ENCODE peak calls at places on chromosomes 12 and 14, in four cellular contexts. One of them, this sample, is unnamed.

GRCh38 chr14:60621386-60621785 is 27.9 kb downstream of the SIX1 start:
- DNase-seq in foreskin melanocyte: no peak
- DNase-seq in GDM1: no peak
- DNase-seq in stimulated activated CD8-positive, alpha-beta memory T cell treated with anti-CD3 and anti-CD28 coated beads, Interleukin-2, amount 100 ng/mL, for 1 hour: no peak
- DNase-seq in this sample: no peak

GRCh38 chr12:67780580-67781084 is 132.1 kb downstream of the DYRK2 start:
- DNase-seq in foreskin melanocyte: no peak
- DNase-seq in GDM1: no peak
- DNase-seq in stimulated activated CD8-positive, alpha-beta memory T cell treated with anti-CD3 and anti-CD28 coated beads, Interleukin-2, amount 100 ng/mL, for 1 hour: no peak
- DNase-seq in this sample: no peak

GRCh38 chr12:25420116-25420515 is 133.0 kb downstream of the LMNTD1 start:
- DNase-seq in foreskin melanocyte: no peak
- DNase-seq in GDM1: no peak
- DNase-seq in stimulated activated CD8-positive, alpha-beta memory T cell treated with anti-CD3 and anti-CD28 coated beads, Interleukin-2, amount 100 ng/mL, for 1 hour: no peak
- DNase-seq in this sample: no peak

GRCh38 chr14:20668969-20669368 is 15.4 kb upstream of the RNASE4 start:
- DNase-seq in foreskin melanocyte: no peak
- DNase-seq in GDM1: no peak
- DNase-seq in stimulated activated CD8-positive, alpha-beta memory T cell treated with anti-CD3 and anti-CD28 coated beads, Interleukin-2, amount 100 ng/mL, for 1 hour: no peak
- DNase-seq in this sample: no peak

GRCh38 chr12:51377099-51377984 is 13.9 kb downstream of the GALNT6 start:
- DNase-seq in foreskin melanocyte: no peak
- DNase-seq in GDM1: no peak
- DNase-seq in stimulated activated CD8-positive, alpha-beta memory T cell treated with anti-CD3 and anti-CD28 coated beads, Interleukin-2, amount 100 ng/mL, for 1 hour: no peak
- DNase-seq in this sample: no peak

GRCh38 chr12:75670175-75670574 is 158.8 kb upstream of the KRR1 start:
- DNase-seq in foreskin melanocyte: no peak
- DNase-seq in GDM1: no peak
- DNase-seq in stimulated activated CD8-positive, alpha-beta memory T cell treated with anti-CD3 and anti-CD28 coated beads, Interleukin-2, amount 100 ng/mL, for 1 hour: no peak
- DNase-seq in this sample: no peak

GRCh38 chr14:54102051-54102456 is 145.4 kb upstream of the BMP4 start:
- DNase-seq in foreskin melanocyte: no peak
- DNase-seq in GDM1: no peak
- DNase-seq in stimulated activated CD8-positive, alpha-beta memory T cell treated with anti-CD3 and anti-CD28 coated beads, Interleukin-2, amount 100 ng/mL, for 1 hour: no peak
- DNase-seq in this sample: no peak

GRCh38 chr12:11753151-11753501 is 103.7 kb downstream of the ETV6 start:
- DNase-seq in foreskin melanocyte: no peak
- DNase-seq in GDM1: no peak
- DNase-seq in stimulated activated CD8-positive, alpha-beta memory T cell treated with anti-CD3 and anti-CD28 coated beads, Interleukin-2, amount 100 ng/mL, for 1 hour: no peak
- DNase-seq in this sample: no peak

GRCh38 chr12:107553211-107553765 is 132.3 kb upstream of the PWP1 start:
- DNase-seq in foreskin melanocyte: no peak
- DNase-seq in GDM1: no peak
- DNase-seq in stimulated activated CD8-positive, alpha-beta memory T cell treated with anti-CD3 and anti-CD28 coated beads, Interleukin-2, amount 100 ng/mL, for 1 hour: no peak
- DNase-seq in this sample: no peak

GRCh38 chr14:65517635-65518542 is 105.4 kb downstream of the FUT8 start:
- DNase-seq in foreskin melanocyte: no peak
- DNase-seq in GDM1: no peak
- DNase-seq in stimulated activated CD8-positive, alpha-beta memory T cell treated with anti-CD3 and anti-CD28 coated beads, Interleukin-2, amount 100 ng/mL, for 1 hour: no peak
- DNase-seq in this sample: no peak

GRCh38 chr12:128025856-128026255 is 241.1 kb upstream of the TMEM132C start:
- DNase-seq in foreskin melanocyte: no peak
- DNase-seq in GDM1: no peak
- DNase-seq in stimulated activated CD8-positive, alpha-beta memory T cell treated with anti-CD3 and anti-CD28 coated beads, Interleukin-2, amount 100 ng/mL, for 1 hour: no peak
- DNase-seq in this sample: no peak

GRCh38 chr12:22743700-22744099 is 118.7 kb downstream of the ETNK1 start:
- DNase-seq in foreskin melanocyte: no peak
- DNase-seq in GDM1: no peak
- DNase-seq in stimulated activated CD8-positive, alpha-beta memory T cell treated with anti-CD3 and anti-CD28 coated beads, Interleukin-2, amount 100 ng/mL, for 1 hour: no peak
- DNase-seq in this sample: no peak

GRCh38 chr12:46936042-46936441 is 110.2 kb upstream of the SLC38A4 start:
- DNase-seq in foreskin melanocyte: no peak
- DNase-seq in GDM1: no peak
- DNase-seq in stimulated activated CD8-positive, alpha-beta memory T cell treated with anti-CD3 and anti-CD28 coated beads, Interleukin-2, amount 100 ng/mL, for 1 hour: no peak
- DNase-seq in this sample: no peak

GRCh38 chr14:77965919-77966435 is 166.1 kb downstream of the ADCK1 start:
- DNase-seq in foreskin melanocyte: no peak
- DNase-seq in GDM1: no peak
- DNase-seq in stimulated activated CD8-positive, alpha-beta memory T cell treated with anti-CD3 and anti-CD28 coated beads, Interleukin-2, amount 100 ng/mL, for 1 hour: no peak
- DNase-seq in this sample: peak

GRCh38 chr12:54419088-54419887 is at the start of gene ITGA5:
- DNase-seq in foreskin melanocyte: no peak
- DNase-seq in GDM1: no peak
- DNase-seq in stimulated activated CD8-positive, alpha-beta memory T cell treated with anti-CD3 and anti-CD28 coated beads, Interleukin-2, amount 100 ng/mL, for 1 hour: no peak
- DNase-seq in this sample: peak

GRCh38 chr14:24177041-24177825 is 5.4 kb downstream of the REC8 start:
- DNase-seq in foreskin melanocyte: no peak
- DNase-seq in GDM1: no peak
- DNase-seq in stimulated activated CD8-positive, alpha-beta memory T cell treated with anti-CD3 and anti-CD28 coated beads, Interleukin-2, amount 100 ng/mL, for 1 hour: no peak
- DNase-seq in this sample: no peak

GRCh38 chr14:50396636-50397460 is at the start of gene CDKL1:
- DNase-seq in foreskin melanocyte: peak
- DNase-seq in GDM1: peak
- DNase-seq in stimulated activated CD8-positive, alpha-beta memory T cell treated with anti-CD3 and anti-CD28 coated beads, Interleukin-2, amount 100 ng/mL, for 1 hour: no peak
- DNase-seq in this sample: peak

GRCh38 chr12:71810905-71811304 is 28.7 kb upstream of the TBC1D15 start:
- DNase-seq in foreskin melanocyte: no peak
- DNase-seq in GDM1: no peak
- DNase-seq in stimulated activated CD8-positive, alpha-beta memory T cell treated with anti-CD3 and anti-CD28 coated beads, Interleukin-2, amount 100 ng/mL, for 1 hour: no peak
- DNase-seq in this sample: no peak

GRCh38 chr14:104351849-104352492 is 213.6 kb downstream of the KIF26A start:
- DNase-seq in foreskin melanocyte: no peak
- DNase-seq in GDM1: no peak
- DNase-seq in stimulated activated CD8-positive, alpha-beta memory T cell treated with anti-CD3 and anti-CD28 coated beads, Interleukin-2, amount 100 ng/mL, for 1 hour: no peak
- DNase-seq in this sample: no peak

GRCh38 chr12:8036366-8036765 is 3.9 kb downstream of the FOXJ2 start:
- DNase-seq in foreskin melanocyte: no peak
- DNase-seq in GDM1: no peak
- DNase-seq in stimulated activated CD8-positive, alpha-beta memory T cell treated with anti-CD3 and anti-CD28 coated beads, Interleukin-2, amount 100 ng/mL, for 1 hour: no peak
- DNase-seq in this sample: no peak

GRCh38 chr14:55142466-55142865 is 13.4 kb downstream of the LGALS3 start:
- DNase-seq in foreskin melanocyte: no peak
- DNase-seq in GDM1: no peak
- DNase-seq in stimulated activated CD8-positive, alpha-beta memory T cell treated with anti-CD3 and anti-CD28 coated beads, Interleukin-2, amount 100 ng/mL, for 1 hour: no peak
- DNase-seq in this sample: no peak

GRCh38 chr12:57604454-57605307 is at the start of gene DTX3:
- DNase-seq in foreskin melanocyte: no peak
- DNase-seq in GDM1: no peak
- DNase-seq in stimulated activated CD8-positive, alpha-beta memory T cell treated with anti-CD3 and anti-CD28 coated beads, Interleukin-2, amount 100 ng/mL, for 1 hour: no peak
- DNase-seq in this sample: peak

GRCh38 chr12:87509233-87509820 is 519.9 kb downstream of the C12orf50 start:
- DNase-seq in foreskin melanocyte: peak
- DNase-seq in GDM1: no peak
- DNase-seq in stimulated activated CD8-positive, alpha-beta memory T cell treated with anti-CD3 and anti-CD28 coated beads, Interleukin-2, amount 100 ng/mL, for 1 hour: no peak
- DNase-seq in this sample: peak

GRCh38 chr14:91138511-91139359 is 24.9 kb downstream of the DGLUCY start:
- DNase-seq in foreskin melanocyte: no peak
- DNase-seq in GDM1: no peak
- DNase-seq in stimulated activated CD8-positive, alpha-beta memory T cell treated with anti-CD3 and anti-CD28 coated beads, Interleukin-2, amount 100 ng/mL, for 1 hour: no peak
- DNase-seq in this sample: no peak

GRCh38 chr12:14619731-14620501 is 52.2 kb upstream of the PLBD1 start:
- DNase-seq in foreskin melanocyte: no peak
- DNase-seq in GDM1: no peak
- DNase-seq in stimulated activated CD8-positive, alpha-beta memory T cell treated with anti-CD3 and anti-CD28 coated beads, Interleukin-2, amount 100 ng/mL, for 1 hour: no peak
- DNase-seq in this sample: no peak

GRCh38 chr12:60842166-60842565 is 1246.3 kb downstream of the SLC16A7 start:
- DNase-seq in foreskin melanocyte: no peak
- DNase-seq in GDM1: no peak
- DNase-seq in stimulated activated CD8-positive, alpha-beta memory T cell treated with anti-CD3 and anti-CD28 coated beads, Interleukin-2, amount 100 ng/mL, for 1 hour: no peak
- DNase-seq in this sample: no peak

GRCh38 chr14:96624661-96625435 is 122.7 kb downstream of the PAPOLA start:
- DNase-seq in foreskin melanocyte: no peak
- DNase-seq in GDM1: no peak
- DNase-seq in stimulated activated CD8-positive, alpha-beta memory T cell treated with anti-CD3 and anti-CD28 coated beads, Interleukin-2, amount 100 ng/mL, for 1 hour: no peak
- DNase-seq in this sample: no peak

GRCh38 chr12:64142784-64143183 is 79.3 kb downstream of the KICS2 start:
- DNase-seq in foreskin melanocyte: no peak
- DNase-seq in GDM1: no peak
- DNase-seq in stimulated activated CD8-positive, alpha-beta memory T cell treated with anti-CD3 and anti-CD28 coated beads, Interleukin-2, amount 100 ng/mL, for 1 hour: no peak
- DNase-seq in this sample: no peak

GRCh38 chr12:120067901-120068300 is 48.7 kb downstream of the RAB35 start:
- DNase-seq in foreskin melanocyte: no peak
- DNase-seq in GDM1: no peak
- DNase-seq in stimulated activated CD8-positive, alpha-beta memory T cell treated with anti-CD3 and anti-CD28 coated beads, Interleukin-2, amount 100 ng/mL, for 1 hour: no peak
- DNase-seq in this sample: no peak

This sample was measured in COLO829.